ENCODE peak calls at places on chromosomes 16 and 17, in six cellular contexts. L is A549, K is HepG2, S is K562, I is endothelial cell of umbilical vein, D is GM12878. C is an unnamed sample.

GRCh38 chr16:75919664-75920063 is 193.4 kb upstream of the CPHXL start:
- DNase-seq in K (no peak), L (no peak), I (no peak), S (no peak), D (no peak), C (no peak)

GRCh38 chr16:5065368-5065767 is 388 bp downstream of the C16orf89 start:
- DNase-seq in D (no peak), L (no peak), S (no peak), I (no peak), K (no peak), C (no peak)

GRCh38 chr16:84986102-84986501 is 25.2 kb downstream of the ZDHHC7 start:
- DNase-seq in D (no peak), S (no peak), L (no peak), K (no peak), I (no peak), C (no peak)

GRCh38 chr17:28746611-28747045 is 2.8 kb downstream of the TRAF4 start:
- DNase-seq in I (peak; percentile 29), L (peak; percentile 76), K (no peak), D (no peak), S (no peak), C (no peak)

GRCh38 chr17:57255776-57256681 is at the start of gene MSI2:
- DNase-seq in S (peak; percentile 94), D (peak; percentile 51), K (peak; percentile 76), L (peak; percentile 90), I (peak; percentile 59), C (peak; percentile 77)

GRCh38 chr16:55668337-55669281 is 12.8 kb downstream of the SLC6A2 start:
- DNase-seq in S (no peak), I (peak; percentile 74), K (peak; percentile 33), D (no peak), L (peak; percentile 24), C (no peak)

GRCh38 chr16:31273676-31274075 is 13.9 kb downstream of the ITGAM start:
- DNase-seq in L (no peak), K (no peak), S (no peak), I (no peak), D (no peak), C (no peak)

GRCh38 chr17:51914613-51915012 is 243.9 kb downstream of the CA10 start:
- DNase-seq in D (no peak), I (no peak), K (no peak), L (no peak), S (no peak), C (no peak)

GRCh38 chr16:57614546-57615343 is 13.7 kb upstream of the ADGRG1 start:
- DNase-seq in S (no peak), D (no peak), K (no peak), I (no peak), L (no peak), C (no peak)

GRCh38 chr16:65178151-65178550 is 56.3 kb upstream of the CDH11 start:
- DNase-seq in K (no peak), D (no peak), L (no peak), I (no peak), S (no peak), C (no peak)

GRCh38 chr17:28173071-28173561 is 130.6 kb downstream of the NLK start:
- DNase-seq in D (no peak), I (peak; percentile 76), S (peak; percentile 80), K (no peak), L (no peak), C (no peak)

GRCh38 chr17:66331038-66331816 is 28.8 kb downstream of the PRKCA start:
- DNase-seq in S (peak; percentile 53), K (no peak), I (no peak), L (no peak), D (no peak), C (peak; percentile 32)

GRCh38 chr16:49348408-49349176 is 25.0 kb upstream of the C16orf78 start:
- DNase-seq in L (peak; percentile 13), K (no peak), I (no peak), S (peak; percentile 22), D (no peak), C (peak; percentile 20)

GRCh38 chr16:24990803-24991202 is 24.4 kb downstream of the ARHGAP17 start:
- DNase-seq in I (no peak), D (no peak), L (no peak), K (no peak), S (no peak), C (no peak)

GRCh38 chr17:75848523-75849303 is 4.5 kb upstream of the UNC13D start:
- DNase-seq in S (peak; percentile 86), K (peak; percentile 80), D (no peak), I (peak; percentile 51), L (peak; percentile 78), C (peak; percentile 66)

GRCh38 chr17:42428141-42428944 is 5.3 kb upstream of the CAVIN1 start:
- DNase-seq in D (no peak), I (peak; percentile 85), S (peak; percentile 67), K (peak; percentile 91), L (peak; percentile 97), C (peak; percentile 66)

GRCh38 chr16:22008215-22009142 is 568 bp downstream of the MOSMO start:
- DNase-seq in D (no peak), L (peak; percentile 16), K (no peak), I (no peak), S (peak; percentile 32), C (peak; percentile 29)

GRCh38 chr17:8556074-8556473 is 74.5 kb downstream of the MYH10 start:
- DNase-seq in I (no peak), L (peak; percentile 59), D (no peak), S (no peak), K (no peak), C (no peak)

GRCh38 chr16:68910051-68910450 is 66.7 kb downstream of the TANGO6 start:
- DNase-seq in K (no peak), S (no peak), I (no peak), L (no peak), D (no peak), C (no peak)

GRCh38 chr17:13420294-13421277 is 181.1 kb downstream of the HS3ST3A1 start:
- DNase-seq in D (no peak), I (no peak), L (peak; percentile 51), S (no peak), K (peak; percentile 86), C (peak; percentile 77)

GRCh38 chr17:67386965-67387551 is 10.0 kb downstream of the PITPNC1 start:
- DNase-seq in K (peak; percentile 56), L (peak; percentile 81), S (peak; percentile 70), I (peak; percentile 52), D (no peak), C (peak; percentile 78)

GRCh38 chr17:6365187-6365943 is 69.6 kb downstream of the AIPL1 start:
- DNase-seq in S (no peak), K (no peak), L (peak; percentile 75), D (no peak), I (no peak), C (peak; percentile 60)

GRCh38 chr16:19705843-19706242 is 12.2 kb downstream of the KNOP1 start:
- DNase-seq in I (no peak), D (no peak), S (no peak), K (no peak), L (no peak), C (no peak)

GRCh38 chr17:80969030-80969673 is 22.5 kb upstream of the CHMP6 start:
- DNase-seq in D (no peak), L (no peak), S (no peak), I (no peak), K (no peak), C (peak; percentile 81)

GRCh38 chr16:64826374-64826773 is 295.5 kb downstream of the CDH11 start:
- DNase-seq in D (no peak), L (no peak), S (no peak), I (no peak), K (no peak), C (no peak)

GRCh38 chr17:41957058-41957868 is 9.3 kb upstream of the CNP start:
- DNase-seq in S (peak; percentile 47), D (no peak), L (no peak), I (peak; percentile 49), K (peak; percentile 75), C (peak; percentile 70)

GRCh38 chr17:38958756-38959155 is 8.4 kb downstream of the FBXO47 start:
- DNase-seq in I (no peak), S (no peak), L (no peak), K (no peak), D (no peak), C (no peak)

GRCh38 chr16:27367463-27368357 is 34.3 kb upstream of the IL21R start:
- DNase-seq in D (peak; percentile 87), K (peak; percentile 56), I (peak; percentile 82), L (peak; percentile 74), S (peak; percentile 83), C (peak; percentile 83)

GRCh38 chr16:54375056-54375455 is 88.5 kb upstream of the IRX3 start:
- DNase-seq in K (no peak), D (no peak), S (no peak), I (no peak), L (no peak), C (no peak)

GRCh38 chr16:54370653-54371052 is 84.1 kb upstream of the IRX3 start:
- DNase-seq in S (peak; percentile 43), L (no peak), I (no peak), D (no peak), K (no peak), C (no peak)

DNA sequence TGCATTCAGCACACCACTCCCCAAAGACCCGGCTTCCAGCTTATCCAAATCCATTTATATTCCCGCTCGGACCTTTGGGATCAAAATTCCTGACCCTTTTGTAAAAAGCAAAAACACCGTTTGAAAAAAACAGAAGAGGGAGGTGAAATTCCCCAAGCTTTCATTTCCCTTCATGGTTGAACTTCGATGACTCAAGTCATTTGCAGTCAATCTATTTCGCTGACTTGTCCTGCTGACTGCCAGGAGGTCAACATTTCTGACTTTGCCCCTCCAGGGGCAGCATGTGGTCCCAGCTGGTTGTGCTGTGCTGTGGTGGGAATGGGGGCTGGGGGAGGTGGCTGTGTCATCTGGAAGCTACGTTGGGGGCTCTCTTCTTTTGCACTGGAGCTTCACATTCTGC is 87.5 kb upstream of the IRX3 start:
- DNase-seq in K (no peak), S (no peak), L (no peak), I (no peak), D (no peak), C (peak; percentile 70)
- TF ChIP-seq MYC in K (no peak), S (no peak), L (no peak), I (no peak), D (no peak), C (no peak)

GRCh38 chr16:71540-72341 is 690 bp downstream of the RHBDF1 start:
- DNase-seq in L (peak; percentile 81), S (peak; percentile 41), I (peak; percentile 40), K (peak; percentile 41), D (no peak), C (no peak)
- TF ChIP-seq POLR2A in L (no peak), S (no peak), I (no peak), K (no peak), D (no peak), C (no peak)

DNA sequence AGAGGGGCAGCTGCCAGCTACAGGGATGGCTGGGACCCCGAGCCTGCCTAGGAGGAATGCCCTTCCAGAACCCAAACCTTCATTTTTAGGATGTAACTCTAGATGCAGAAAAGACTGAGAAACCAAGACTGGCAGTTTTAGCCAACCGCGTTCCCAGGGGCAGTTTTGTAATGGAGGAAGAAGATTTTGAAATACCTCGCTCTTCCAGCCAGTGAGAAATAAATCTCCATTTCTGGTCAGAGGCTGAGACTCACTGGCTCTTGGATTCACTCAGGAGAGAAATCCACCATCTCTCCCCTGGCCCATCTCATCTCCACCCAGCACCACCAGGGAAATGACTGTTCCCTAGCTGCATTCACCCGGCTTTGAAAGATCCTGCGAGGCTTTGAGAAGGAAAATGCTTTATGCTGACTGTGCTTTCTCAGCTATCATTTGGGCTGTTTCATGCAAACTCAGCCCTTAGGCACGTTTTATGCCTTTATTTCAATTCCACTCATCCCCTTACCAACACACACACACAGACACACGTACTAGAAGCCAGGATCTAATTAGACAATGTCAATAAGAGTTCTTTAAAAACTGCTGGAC is 185.2 kb downstream of the SOX9 start:
- DNase-seq in K (no peak), L (no peak), D (no peak), S (no peak), I (no peak), C (peak; percentile 33)
- H3K4me3 ChIP-seq in K (peak overlapping the region; percentile 14), L (no peak overlapping the region), D (no peak overlapping the region), S (no peak overlapping the region), I (no peak overlapping the region), C (no peak overlapping the region)

GRCh38 chr17:65035191-65035590 is 21.3 kb downstream of the GNA13 start:
- DNase-seq in I (peak; percentile 41), S (no peak), K (no peak), L (no peak), D (no peak), C (no peak)
- TF ChIP-seq MYC in I (no peak), S (no peak), K (no peak), L (no peak), D (no peak), C (no peak)

C was measured in NB4.